ENCODE peak calls at places on chromosome 17, in nine cellular contexts. D, T, R, P, M, O, Q, C and S are unnamed samples.

GRCh38 chr17:7887038-7887481 is 1.5 kb upstream of the CHD3 start:
- DNase-seq in D (no peak), T (no peak), R (no peak), P (no peak), M (no peak), O (no peak), Q (no peak), C (no peak), S (no peak)

GRCh38 chr17:7883781-7884386 is 4.7 kb upstream of the CHD3 start:
- DNase-seq in D (no peak), T (no peak), R (peak; percentile 41), P (peak; percentile 30), M (peak; percentile 45), O (peak; percentile 16), Q (no peak), C (peak; percentile 48), S (no peak)

GRCh38 chr17:79752175-79752574 is 21.4 kb downstream of the ENPP7 start:
- DNase-seq in D (no peak), T (no peak), R (no peak), P (no peak), M (no peak), O (no peak), Q (no peak), C (no peak), S (no peak)

GRCh38 chr17:67390646-67391480 is 13.8 kb downstream of the PITPNC1 start:
- DNase-seq in D (peak; percentile 43), T (no peak), R (peak; percentile 96), P (peak; percentile 27), M (peak; percentile 99), O (peak; percentile 95), Q (peak; percentile 60), C (no peak), S (peak; percentile 41)

GRCh38 chr17:57663326-57664070 is 81.6 kb downstream of the CCDC182 start:
- DNase-seq in D (no peak), T (no peak), R (peak; percentile 1), P (no peak), M (no peak), O (peak; percentile 77), Q (no peak), C (no peak), S (no peak)

GRCh38 chr17:44911133-44912001 is 3.9 kb downstream of the GFAP start:
- DNase-seq in D (peak; percentile 77), T (peak; percentile 71), R (peak; percentile 32), P (peak; percentile 34), M (peak; percentile 24), O (peak; percentile 75), Q (peak; percentile 64), C (peak; percentile 54), S (peak; percentile 72)

GRCh38 chr17:13311301-13311700 is 290.4 kb downstream of the HS3ST3A1 start:
- DNase-seq in D (no peak), T (no peak), R (peak; percentile 33), P (no peak), M (peak; percentile 12), O (no peak), Q (no peak), C (no peak), S (no peak)

GRCh38 chr17:32266389-32267269 is 997 bp downstream of the RHBDL3 start:
- DNase-seq in D (peak; percentile 26), T (peak; percentile 18), R (no peak), P (no peak), M (no peak), O (no peak), Q (no peak), C (no peak), S (no peak)

GRCh38 chr17:82940226-82941020 is 100.6 kb upstream of the ZNF750 start:
- DNase-seq in D (no peak), T (no peak), R (no peak), P (no peak), M (no peak), O (no peak), Q (no peak), C (no peak), S (no peak)

GRCh38 chr17:69525920-69526841 is 111.7 kb downstream of the MAP2K6 start:
- DNase-seq in D (peak; percentile 16), T (peak; percentile 69), R (peak; percentile 78), P (no peak), M (peak; percentile 71), O (peak; percentile 79), Q (peak; percentile 34), C (peak; percentile 36), S (peak; percentile 36)

GRCh38 chr17:67377727-67378443 is 804 bp downstream of the PITPNC1 start:
- DNase-seq in D (peak; percentile 39), T (peak; percentile 35), R (peak; percentile 38), P (peak; percentile 37), M (peak; percentile 35), O (peak; percentile 69), Q (peak; percentile 46), C (peak; percentile 78), S (peak; percentile 53)

GRCh38 chr17:4499431-4500187 is 928 bp downstream of the SPNS2 start:
- DNase-seq in D (peak; percentile 63), T (peak; percentile 17), R (no peak), P (no peak), M (no peak), O (peak; percentile 25), Q (peak; percentile 42), C (peak; percentile 17), S (no peak)

GRCh38 chr17:44842748-44843147 is 4.9 kb upstream of the HIGD1B start:
- DNase-seq in D (no peak), T (no peak), R (no peak), P (no peak), M (peak; percentile 15), O (no peak), Q (peak; percentile 48), C (no peak), S (no peak)

GRCh38 chr17:3738562-3739295 is 15.0 kb downstream of the HASPIN start:
- DNase-seq in D (peak; percentile 31), T (no peak), R (peak; percentile 5), P (peak; percentile 35), M (peak; percentile 10), O (peak; percentile 15), Q (no peak), C (peak; percentile 58), S (peak; percentile 68)

GRCh38 chr17:10111907-10112452 is 86.4 kb downstream of the GAS7 start:
- DNase-seq in D (no peak), T (no peak), R (no peak), P (no peak), M (no peak), O (no peak), Q (no peak), C (no peak), S (no peak)

GRCh38 chr17:27091043-27091497 is 202.8 kb upstream of the WSB1 start:
- DNase-seq in D (no peak), T (no peak), R (no peak), P (no peak), M (no peak), O (no peak), Q (no peak), C (no peak), S (no peak)

GRCh38 chr17:41655611-41656111 is 31.3 kb upstream of the KRT17 start:
- DNase-seq in D (no peak), T (no peak), R (no peak), P (no peak), M (no peak), O (peak; percentile 98), Q (no peak), C (no peak), S (peak; percentile 94)

GRCh38 chr17:31857920-31858646 is 961 bp downstream of the COPRS start:
- DNase-seq in D (no peak), T (no peak), R (peak; percentile 20), P (no peak), M (no peak), O (no peak), Q (no peak), C (no peak), S (no peak)

GRCh38 chr17:3222505-3222904 is 15.0 kb downstream of the OR1A1 start:
- DNase-seq in D (no peak), T (no peak), R (no peak), P (no peak), M (no peak), O (no peak), Q (no peak), C (no peak), S (no peak)